ENCODE peak calls at places on chromosomes 5 and 9, in eight cellular contexts. I is ovary; K is heart left ventricle; W is stimulated activated CD4-positive, alpha-beta T cell treated with anti-CD3 and anti-CD28 coated beads, Interleukin-15, amount 100 ng/mL, for 1 hour; F is non-pigmented ciliary epithelial cell; S is NCI-H524; Z is activated gamma-delta T cell treated with Interleukin-2 at 50 U/mL for 16 hours; M is B cell. N is an unnamed sample.

GRCh38 chr9:78563269-78563668 is 266.3 kb downstream of the PSAT1 start:
- DNase-seq in K (no peak), I (no peak), W (no peak), F (no peak), S (no peak), M (no peak), Z (no peak), N (no peak)

GRCh38 chr5:69517763-69518212 is 25.2 kb downstream of the OCLN start:
- DNase-seq in S (no peak), K (no peak), M (no peak), Z (no peak), W (no peak), I (no peak), F (no peak), N (no peak)

GRCh38 chr5:16411741-16412455 is 53.7 kb downstream of the ZNF622 start:
- DNase-seq in K (no peak), S (no peak), M (no peak), Z (no peak), W (no peak), I (no peak), F (peak; percentile 10), N (no peak)

GRCh38 chr5:95417971-95418370 is 26.8 kb downstream of the FAM81B start:
- DNase-seq in F (no peak), K (no peak), W (no peak), Z (no peak), I (no peak), S (no peak), M (no peak), N (no peak)

GRCh38 chr5:113166710-113167366 is 190.2 kb downstream of the DCP2 start:
- DNase-seq in F (peak; percentile 85), I (no peak), K (no peak), S (no peak), Z (no peak), W (no peak), M (no peak), N (no peak)

GRCh38 chr9:113220467-113221002 is 542 bp downstream of the FKBP15 start:
- DNase-seq in I (no peak), Z (no peak), W (no peak), K (no peak), F (no peak), M (no peak), S (peak; percentile 33), N (no peak)

GRCh38 chr9:115614931-115615401 is 497.0 kb upstream of the TNC start:
- DNase-seq in S (peak; percentile 63), K (no peak), M (no peak), W (no peak), I (no peak), F (no peak), Z (no peak), N (no peak)

GRCh38 chr9:117413346-117414219 is 1.3 kb downstream of the ASTN2 start:
- DNase-seq in I (no peak), K (no peak), F (no peak), M (peak; percentile 30), W (no peak), Z (no peak), S (peak; percentile 79), N (peak; percentile 32)

GRCh38 chr5:11311731-11312130 is 550.7 kb upstream of the DAP start:
- DNase-seq in K (no peak), Z (no peak), S (no peak), F (no peak), M (no peak), I (no peak), W (no peak), N (no peak)

GRCh38 chr9:642014-642413 is 199.5 kb upstream of the DMRT1 start:
- DNase-seq in S (peak; percentile 79), I (no peak), M (no peak), F (no peak), Z (no peak), K (no peak), W (no peak), N (no peak)

GRCh38 chr5:53997736-53998627 is 312.4 kb downstream of the ARL15 start:
- DNase-seq in F (no peak), I (no peak), K (no peak), S (no peak), Z (no peak), W (no peak), M (no peak), N (no peak)

GRCh38 chr9:87796232-87796631 is 70.3 kb downstream of the CTSL start:
- DNase-seq in S (no peak), M (no peak), Z (no peak), I (no peak), F (no peak), K (no peak), W (no peak), N (no peak)

GRCh38 chr9:118962426-118962825 is 406.8 kb downstream of the BRINP1 start:
- DNase-seq in F (peak; percentile 19), S (no peak), I (no peak), Z (no peak), W (no peak), M (no peak), K (no peak), N (no peak)

GRCh38 chr5:118802335-118802734 is 186.0 kb downstream of the DTWD2 start:
- DNase-seq in F (no peak), Z (no peak), W (no peak), K (no peak), S (no peak), M (no peak), I (no peak), N (no peak)

GRCh38 chr9:76302947-76303550 is 91.2 kb downstream of the RFK start:
- DNase-seq in M (peak; percentile 56), K (no peak), Z (no peak), S (peak; percentile 34), W (no peak), I (no peak), F (peak; percentile 18), N (peak; percentile 44)

GRCh38 chr9:111399772-111400563 is 69.9 kb upstream of the OR2K2 start:
- DNase-seq in S (peak; percentile 23), M (no peak), I (no peak), K (no peak), W (no peak), F (no peak), Z (no peak), N (no peak)

GRCh38 chr9:136206602-136207333 is 1.8 kb upstream of the LHX3 start:
- DNase-seq in Z (no peak), K (no peak), S (no peak), W (no peak), M (no peak), F (no peak), I (no peak), N (no peak)

GRCh38 chr9:105074501-105074900 is 146.5 kb upstream of the ABCA1 start:
- DNase-seq in Z (no peak), I (no peak), K (no peak), W (no peak), F (no peak), S (no peak), M (no peak), N (no peak)

GRCh38 chr9:338602-339001 is 123.9 kb downstream of the DOCK8 start:
- DNase-seq in F (no peak), K (no peak), Z (no peak), S (peak; percentile 42), W (no peak), M (no peak), I (no peak), N (no peak)

GRCh38 chr9:79577969-79578723 is 6.4 kb downstream of the TLE4 start:
- DNase-seq in I (no peak), S (no peak), W (no peak), F (no peak), Z (no peak), K (no peak), M (no peak), N (no peak)

GRCh38 chr9:73152445-73152844 is 780 bp downstream of the ANXA1 start:
- DNase-seq in F (no peak), W (no peak), M (no peak), K (no peak), I (no peak), Z (no peak), S (no peak), N (no peak)

GRCh38 chr5:131997727-131998117 is 13.7 kb downstream of the ACSL6 start:
- DNase-seq in W (no peak), S (no peak), I (no peak), K (peak; percentile 1), Z (no peak), F (no peak), M (no peak), N (no peak)

GRCh38 chr9:752201-752600 is 89.3 kb upstream of the DMRT1 start:
- DNase-seq in Z (no peak), F (peak; percentile 83), K (no peak), S (no peak), I (no peak), W (no peak), M (no peak), N (no peak)

GRCh38 chr5:66828046-66828550 is 231.9 kb downstream of the MAST4 start:
- DNase-seq in I (no peak), M (no peak), W (no peak), Z (no peak), S (peak; percentile 50), K (no peak), F (no peak), N (no peak)

GRCh38 chr5:172866802-172867748 is 33.0 kb downstream of the ERGIC1 start:
- DNase-seq in M (no peak), W (no peak), Z (no peak), K (peak; percentile 87), S (no peak), F (no peak), I (peak; percentile 66), N (peak; percentile 69)